ENCODE peak calls at places on chromosomes 5 and 9, in six cellular contexts. A is kidney tubule cell, U is cardiac muscle cell, V is NCI-H187 treated with DMSO at 0.1 percent for 48 hours, Z is hypothalamus, Y is endothelial cell of umbilical vein. X is an unnamed sample.

GRCh38 chr5:171310816-171311697 is 2.0 kb downstream of the TLX3 start:
- DNase-seq in A (no peak), U (peak), V (no peak), Z (no peak), Y (peak), X (peak)

GRCh38 chr5:31809037-31809910 is 170.3 kb downstream of the PDZD2 start:
- DNase-seq in A (peak), U (peak), V (no peak), Z (peak), Y (peak), X (peak)

GRCh38 chr5:165423697-165424299 is 1918.4 kb downstream of the MAT2B start:
- DNase-seq in A (no peak), U (no peak), V (no peak), Z (no peak), Y (no peak), X (no peak)

GRCh38 chr5:68755293-68755692 is 338.5 kb upstream of the SLC30A5 start:
- DNase-seq in A (no peak), U (no peak), V (no peak), Z (no peak), Y (no peak), X (no peak)

GRCh38 chr5:131988601-131989000 is 22.9 kb downstream of the ACSL6 start:
- DNase-seq in A (no peak), U (no peak), V (no peak), Z (no peak), Y (no peak), X (no peak)

GRCh38 chr5:43432486-43433365 is 20.5 kb upstream of the CCL28 start:
- DNase-seq in A (peak), U (peak), V (no peak), Z (no peak), Y (no peak), X (peak)

GRCh38 chr5:95216136-95216955 is 68.5 kb downstream of the MCTP1 start:
- DNase-seq in A (no peak), U (no peak), V (no peak), Z (no peak), Y (peak), X (no peak)

GRCh38 chr5:143837306-143837848 is 25.4 kb downstream of the HMHB1 start:
- DNase-seq in A (no peak), U (peak), V (peak), Z (no peak), Y (no peak), X (no peak)

GRCh38 chr5:159549046-159549445 is 218.8 kb upstream of the IL12B start:
- DNase-seq in A (no peak), U (no peak), V (no peak), Z (no peak), Y (no peak), X (no peak)

GRCh38 chr9:130194406-130194932 is 22.3 kb downstream of the NCS1 start:
- DNase-seq in A (no peak), U (no peak), V (no peak), Z (no peak), Y (no peak), X (peak)

GRCh38 chr5:21152611-21153010 is 1164.6 kb upstream of the CDH18 start:
- DNase-seq in A (peak), U (peak), V (no peak), Z (no peak), Y (peak), X (peak)

GRCh38 chr5:115414406-115415142 is 118.1 kb upstream of the CCDC112 start:
- DNase-seq in A (peak), U (peak), V (no peak), Z (no peak), Y (no peak), X (no peak)

GRCh38 chr9:108099854-108100253 is 610.3 kb upstream of the KLF4 start:
- DNase-seq in A (no peak), U (no peak), V (no peak), Z (no peak), Y (no peak), X (no peak)

GRCh38 chr9:117485176-117485575 is 70.3 kb upstream of the ASTN2 start:
- DNase-seq in A (peak), U (no peak), V (no peak), Z (no peak), Y (no peak), X (peak)

GRCh38 chr5:137091473-137091872 is 407.7 kb downstream of the SPOCK1 start:
- DNase-seq in A (peak), U (peak), V (peak), Z (no peak), Y (no peak), X (peak)

GRCh38 chr9:133876144-133876543 is 116.0 kb downstream of the VAV2 start:
- DNase-seq in A (no peak), U (peak), V (no peak), Z (no peak), Y (no peak), X (no peak)

GRCh38 chr5:159877087-159877486 is 39.2 kb upstream of the ADRA1B start:
- DNase-seq in A (no peak), U (no peak), V (no peak), Z (no peak), Y (no peak), X (no peak)

GRCh38 chr9:70823284-70823683 is 298.1 kb downstream of the TRPM3 start:
- DNase-seq in A (no peak), U (no peak), V (no peak), Z (no peak), Y (no peak), X (no peak)

GRCh38 chr9:70802206-70802605 is 319.2 kb downstream of the TRPM3 start:
- DNase-seq in A (no peak), U (peak), V (no peak), Z (no peak), Y (no peak), X (no peak)

GRCh38 chr9:86082870-86083269 is 16.5 kb downstream of the GOLM1 start:
- DNase-seq in A (no peak), U (peak), V (no peak), Z (no peak), Y (no peak), X (no peak)

GRCh38 chr9:38254151-38254550 is 138.4 kb upstream of the ALDH1B1 start:
- DNase-seq in A (no peak), U (no peak), V (no peak), Z (no peak), Y (no peak), X (no peak)

GRCh38 chr9:123776856-123777560 is 152.9 kb downstream of the DENND1A start:
- DNase-seq in A (no peak), U (no peak), V (no peak), Z (no peak), Y (no peak), X (no peak)

GRCh38 chr9:852539-852938 is 11.0 kb downstream of the DMRT1 start:
- DNase-seq in A (no peak), U (no peak), V (no peak), Z (no peak), Y (no peak), X (no peak)

GRCh38 chr9:101727621-101728524 is 10.6 kb downstream of the GRIN3A start:
- DNase-seq in A (peak), U (peak), V (no peak), Z (no peak), Y (no peak), X (no peak)

GRCh38 chr5:157362982-157363381 is 97.0 kb upstream of the NIPAL4 start:
- DNase-seq in A (no peak), U (no peak), V (no peak), Z (no peak), Y (no peak), X (no peak)

GRCh38 chr9:101977614-101978210 is 239.3 kb upstream of the GRIN3A start:
- DNase-seq in A (peak), U (peak), V (no peak), Z (no peak), Y (peak), X (peak)

GRCh38 chr5:27217977-27218376 is 179.6 kb upstream of the CDH9 start:
- DNase-seq in A (no peak), U (no peak), V (no peak), Z (no peak), Y (no peak), X (no peak)

GRCh38 chr9:76431601-76432000 is 27.4 kb upstream of the GCNT1 start:
- DNase-seq in A (no peak), U (no peak), V (no peak), Z (no peak), Y (no peak), X (no peak)

GRCh38 chr9:113464672-113465271 is 1.2 kb downstream of the RGS3 start:
- DNase-seq in A (peak), U (no peak), V (no peak), Z (no peak), Y (no peak), X (no peak)

GRCh38 chr5:132093310-132093709 is 19.7 kb downstream of the CSF2 start:
- DNase-seq in A (no peak), U (no peak), V (no peak), Z (no peak), Y (no peak), X (no peak)

GRCh38 chr5:161851691-161852299 is 3.9 kb downstream of the GABRA1 start:
- DNase-seq in A (peak), U (peak), V (no peak), Z (no peak), Y (no peak), X (no peak)

X was measured in mammary epithelial cell.